ENCODE peak calls at places on chromosomes 4 and X, in four cellular contexts. One of them, this sample, is unnamed.

GRCh38 chr4:5952286-5953002 is 59.6 kb upstream of the CRMP1 start:
- DNase-seq in HCT116: no peak
- DNase-seq in HepG2: no peak
- DNase-seq in K562: no peak
- DNase-seq in this sample: no peak

GRCh38 chrX:150361070-150361776 is 1.9 kb upstream of the MAMLD1 start:
- DNase-seq in HCT116: no peak
- DNase-seq in HepG2: no peak
- DNase-seq in K562: peak; percentile 20
- DNase-seq in this sample: no peak

GRCh38 chr4:88357262-88357661 is 21.4 kb upstream of the HERC6 start:
- DNase-seq in HCT116: no peak
- DNase-seq in HepG2: no peak
- DNase-seq in K562: no peak
- DNase-seq in this sample: no peak

GRCh38 chrX:71919436-71919835 is 8.8 kb downstream of the NHSL2 start:
- DNase-seq in HCT116: no peak
- DNase-seq in HepG2: no peak
- DNase-seq in K562: no peak
- DNase-seq in this sample: no peak

GRCh38 chr4:146255463-146255862 is 41.1 kb downstream of the REELD1 start:
- DNase-seq in HCT116: no peak
- DNase-seq in HepG2: no peak
- DNase-seq in K562: no peak
- DNase-seq in this sample: no peak

GRCh38 chrX:21166302-21166982 is 207.8 kb upstream of the CNKSR2 start:
- DNase-seq in HCT116: no peak
- DNase-seq in HepG2: peak; percentile 18
- DNase-seq in K562: no peak
- DNase-seq in this sample: no peak

GRCh38 chr4:7103599-7104365 is 35.9 kb upstream of the GRPEL1 start:
- DNase-seq in HCT116: no peak
- DNase-seq in HepG2: peak; percentile 86
- DNase-seq in K562: no peak
- DNase-seq in this sample: no peak

GRCh38 chr4:160299608-160300007 is 1196.7 kb downstream of the RAPGEF2 start:
- DNase-seq in HCT116: no peak
- DNase-seq in HepG2: no peak
- DNase-seq in K562: no peak
- DNase-seq in this sample: no peak

GRCh38 chr4:74148205-74148604 is 9.7 kb upstream of the MTHFD2L start:
- DNase-seq in HCT116: no peak
- DNase-seq in HepG2: no peak
- DNase-seq in K562: no peak
- DNase-seq in this sample: no peak

GRCh38 chr4:3392319-3392718 is 49.4 kb upstream of the HGFAC start:
- DNase-seq in HCT116: no peak
- DNase-seq in HepG2: no peak
- DNase-seq in K562: no peak
- DNase-seq in this sample: no peak

GRCh38 chr4:77047037-77047436 is 28.8 kb downstream of the CCNI start:
- DNase-seq in HCT116: no peak
- DNase-seq in HepG2: peak; percentile 10
- DNase-seq in K562: peak; percentile 49
- DNase-seq in this sample: no peak

GRCh38 chr4:140037353-140038030 is 116.5 kb downstream of the MAML3 start:
- DNase-seq in HCT116: no peak
- DNase-seq in HepG2: peak; percentile 77
- DNase-seq in K562: no peak
- DNase-seq in this sample: peak; percentile 82

GRCh38 chr4:57131849-57132745 is 21.9 kb upstream of the IGFBP7 start:
- DNase-seq in HCT116: no peak
- DNase-seq in HepG2: peak; percentile 18
- DNase-seq in K562: no peak
- DNase-seq in this sample: no peak

GRCh38 chr4:144579411-144580020 is 66.4 kb upstream of the HHIP start:
- DNase-seq in HCT116: no peak
- DNase-seq in HepG2: no peak
- DNase-seq in K562: no peak
- DNase-seq in this sample: no peak

GRCh38 chr4:8649631-8650261 is 57.2 kb downstream of the CPZ start:
- DNase-seq in HCT116: no peak
- DNase-seq in HepG2: no peak
- DNase-seq in K562: no peak
- DNase-seq in this sample: no peak

GRCh38 chr4:157072002-157072401 is 3.9 kb upstream of the GLRB start:
- DNase-seq in HCT116: no peak
- DNase-seq in HepG2: no peak
- DNase-seq in K562: no peak
- DNase-seq in this sample: no peak

GRCh38 chr4:187380181-187380581 is 615.4 kb upstream of the ZFP42 start:
- DNase-seq in HCT116: peak; percentile 67
- DNase-seq in HepG2: peak; percentile 35
- DNase-seq in K562: no peak
- DNase-seq in this sample: no peak

GRCh38 chr4:153555730-153556440 is 89.7 kb downstream of the TMEM131L start:
- DNase-seq in HCT116: no peak
- DNase-seq in HepG2: peak; percentile 48
- DNase-seq in K562: no peak
- DNase-seq in this sample: no peak

GRCh38 chr4:98639108-98639507 is 19.3 kb downstream of the TSPAN5 start:
- DNase-seq in HCT116: no peak
- DNase-seq in HepG2: no peak
- DNase-seq in K562: no peak
- DNase-seq in this sample: no peak

GRCh38 chrX:133399411-133399810 is 15.9 kb downstream of the GPC4 start:
- DNase-seq in HCT116: no peak
- DNase-seq in HepG2: no peak
- DNase-seq in K562: peak; percentile 29
- DNase-seq in this sample: no peak

GRCh38 chrX:107714196-107714811 is 61.3 kb downstream of the TSC22D3 start:
- DNase-seq in HCT116: no peak
- DNase-seq in HepG2: no peak
- DNase-seq in K562: no peak
- DNase-seq in this sample: no peak

GRCh38 chr4:8303485-8304281 is 34.1 kb downstream of the HTRA3 start:
- DNase-seq in HCT116: peak; percentile 62
- DNase-seq in HepG2: peak; percentile 49
- DNase-seq in K562: peak; percentile 67
- DNase-seq in this sample: peak; percentile 51

GRCh38 chrX:40945366-40945713 is 139.9 kb upstream of the USP9X start:
- DNase-seq in HCT116: peak; percentile 21
- DNase-seq in HepG2: no peak
- DNase-seq in K562: no peak
- DNase-seq in this sample: no peak

GRCh38 chr4:53515076-53515475 is 76.2 kb downstream of the LNX1 start:
- DNase-seq in HCT116: no peak
- DNase-seq in HepG2: no peak
- DNase-seq in K562: no peak
- DNase-seq in this sample: no peak

GRCh38 chrX:57172544-57172943 is 35.3 kb upstream of the SPIN2A start:
- DNase-seq in HCT116: no peak
- DNase-seq in HepG2: no peak
- DNase-seq in K562: no peak
- DNase-seq in this sample: no peak

GRCh38 chr4:145230726-145231125 is 50.3 kb upstream of the OTUD4 start:
- DNase-seq in HCT116: no peak
- DNase-seq in HepG2: no peak
- DNase-seq in K562: no peak
- DNase-seq in this sample: no peak

GRCh38 chr4:141575884-141576283 is 60.5 kb upstream of the IL15 start:
- DNase-seq in HCT116: no peak
- DNase-seq in HepG2: no peak
- DNase-seq in K562: no peak
- DNase-seq in this sample: no peak

GRCh38 chrX:53018627-53019026 is 30.0 kb upstream of the GPR173 start:
- DNase-seq in HCT116: no peak
- DNase-seq in HepG2: peak; percentile 3
- DNase-seq in K562: no peak
- DNase-seq in this sample: no peak

GRCh38 chr4:35934370-35934981 is 309.8 kb downstream of the ARAP2 start:
- DNase-seq in HCT116: peak; percentile 12
- DNase-seq in HepG2: peak; percentile 7
- DNase-seq in K562: peak; percentile 4
- DNase-seq in this sample: no peak

GRCh38 chrX:155611302-155611701 is 1.4 kb downstream of the TMLHE start:
- DNase-seq in HCT116: no peak
- DNase-seq in HepG2: no peak
- DNase-seq in K562: no peak
- DNase-seq in this sample: no peak

GRCh38 chr4:183571350-183572076 is 66.7 kb downstream of the ING2 start:
- DNase-seq in HCT116: no peak
- DNase-seq in HepG2: peak; percentile 72
- DNase-seq in K562: no peak
- DNase-seq in this sample: no peak

GRCh38 chr4:128916832-128917231 is 107.3 kb downstream of the JADE1 start:
- DNase-seq in HCT116: no peak
- DNase-seq in HepG2: no peak
- DNase-seq in K562: no peak
- DNase-seq in this sample: no peak

GRCh38 chrX:122583526-122583925 is 600.6 kb upstream of the GRIA3 start:
- DNase-seq in HCT116: no peak
- DNase-seq in HepG2: no peak
- DNase-seq in K562: no peak
- DNase-seq in this sample: no peak

GRCh38 chrX:122591546-122591945 is 592.5 kb upstream of the GRIA3 start:
- DNase-seq in HCT116: no peak
- DNase-seq in HepG2: no peak
- DNase-seq in K562: no peak
- DNase-seq in this sample: no peak

GRCh38 chrX:122582280-122582679 is 601.8 kb upstream of the GRIA3 start:
- DNase-seq in HCT116: no peak
- DNase-seq in HepG2: no peak
- DNase-seq in K562: no peak
- DNase-seq in this sample: no peak

GRCh38 chrX:122586831-122587230 is 597.2 kb upstream of the GRIA3 start:
- DNase-seq in HCT116: no peak
- DNase-seq in HepG2: no peak
- DNase-seq in K562: no peak
- DNase-seq in this sample: no peak
- TF ChIP-seq TCF7L2 in HCT116: no peak
- TF ChIP-seq TCF7L2 in HepG2: no peak
- TF ChIP-seq TCF7L2 in K562: no peak
- TF ChIP-seq TCF7L2 in this sample: no peak

GRCh38 chr4:41257257-41257900 is 651 bp downstream of the UCHL1 start:
- DNase-seq in HCT116: no peak
- DNase-seq in HepG2: no peak
- DNase-seq in K562: no peak
- DNase-seq in this sample: no peak
- TF ChIP-seq TCF7L2 in HCT116: no peak
- TF ChIP-seq TCF7L2 in HepG2: no peak
- TF ChIP-seq TCF7L2 in K562: no peak
- TF ChIP-seq TCF7L2 in this sample: no peak

DNA sequence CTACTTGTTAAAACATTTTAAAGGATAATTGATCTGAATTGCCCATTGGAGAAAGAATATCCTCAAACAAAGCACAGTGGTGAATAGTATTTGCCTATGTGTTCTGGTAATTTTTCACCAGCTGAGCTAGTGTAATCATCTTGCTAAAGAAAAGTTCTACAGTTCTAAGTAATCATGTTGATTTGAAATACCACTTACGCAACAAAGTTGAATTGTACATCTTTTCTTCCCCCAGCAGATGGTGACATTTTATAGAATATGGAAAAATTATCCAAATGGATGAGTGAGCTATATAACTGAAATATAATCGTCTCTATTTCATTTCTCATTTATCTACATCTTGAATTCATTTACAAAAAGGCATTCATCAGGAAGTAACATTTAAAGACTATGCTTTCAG is 9.7 kb upstream of the ZNF674 start:
- DNase-seq in HCT116: no peak
- DNase-seq in HepG2: peak; percentile 6
- DNase-seq in K562: no peak
- DNase-seq in this sample: no peak
- TF ChIP-seq TCF7L2 in HCT116: no peak
- TF ChIP-seq TCF7L2 in HepG2: no peak
- TF ChIP-seq TCF7L2 in K562: no peak
- TF ChIP-seq TCF7L2 in this sample: no peak

DNA sequence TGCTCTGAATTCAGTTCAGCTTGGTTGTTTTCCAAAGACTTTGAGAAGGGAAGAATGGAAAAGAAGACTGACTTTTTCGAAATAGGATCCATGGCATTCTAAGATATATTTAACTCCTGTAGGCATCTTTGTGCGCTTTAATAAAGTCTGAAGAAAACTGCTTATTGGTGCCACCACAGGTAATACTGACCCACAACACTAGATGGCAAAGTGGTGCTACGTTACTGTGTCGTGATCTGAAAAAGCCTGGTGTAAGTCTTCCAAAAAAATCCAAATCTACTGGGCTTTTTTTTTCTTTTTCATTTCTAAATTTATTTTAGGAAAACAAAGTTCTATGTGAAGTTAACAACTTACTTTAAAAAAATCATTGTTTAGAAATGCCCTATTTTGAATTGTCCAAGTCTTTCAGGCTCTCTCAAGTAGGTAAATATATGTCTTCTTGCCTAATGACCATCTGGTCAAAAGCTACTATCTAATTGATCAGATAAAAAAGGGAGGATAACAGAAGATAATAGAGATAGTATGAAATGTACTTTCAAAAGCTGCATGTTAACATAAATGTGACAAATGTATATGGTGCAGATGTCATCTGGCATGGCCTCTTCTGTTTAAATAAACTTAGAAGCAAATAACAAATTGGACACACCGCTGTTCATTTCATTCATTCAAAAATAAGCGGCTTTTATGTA is 47.0 kb upstream of the MID1IP1 start:
- DNase-seq in HCT116: peak; percentile 32
- DNase-seq in HepG2: peak; percentile 19
- DNase-seq in K562: peak; percentile 39
- DNase-seq in this sample: peak; percentile 35
- TF ChIP-seq TCF7L2 in HCT116: no peak
- TF ChIP-seq TCF7L2 in HepG2: no peak
- TF ChIP-seq TCF7L2 in K562: no peak
- TF ChIP-seq TCF7L2 in this sample: no peak

GRCh38 chr4:112312610-112313239 is 15.6 kb downstream of the ALPK1 start:
- DNase-seq in HCT116: no peak
- DNase-seq in HepG2: no peak
- DNase-seq in K562: no peak
- DNase-seq in this sample: no peak
- TF ChIP-seq TCF7L2 in HCT116: no peak
- TF ChIP-seq TCF7L2 in HepG2: no peak
- TF ChIP-seq TCF7L2 in K562: no peak
- TF ChIP-seq TCF7L2 in this sample: no peak

This sample was measured in Panc1.